ENCODE peak calls at places on chromosomes 12 and 14, in ten cellular contexts. One of them, this sample, is unnamed.

GRCh38 chr12:3698218-3698974 is 54.5 kb downstream of the CRACR2A start:
- DNase-seq in putamen: no peak
- DNase-seq in NCI-H1436: peak
- DNase-seq in Panc1: no peak
- DNase-seq in NCI-H1092: peak
- DNase-seq in A172: peak
- DNase-seq in MG63: peak
- DNase-seq in left colon: no peak
- DNase-seq in stimulated activated naive CD8-positive, alpha-beta T cell treated with anti-CD3 and anti-CD28 coated beads, Interleukin-15, Interleukin-2, amounts not matched to agents 100 U/mL and 50 U/mL, for 24 hours: no peak
- DNase-seq in caudate nucleus: no peak
- DNase-seq in this sample: no peak

GRCh38 chr12:120388711-120389431 is 19.9 kb upstream of the MSI1 start:
- DNase-seq in putamen: no peak
- DNase-seq in NCI-H1436: peak
- DNase-seq in Panc1: no peak
- DNase-seq in NCI-H1092: peak
- DNase-seq in A172: no peak
- DNase-seq in MG63: no peak
- DNase-seq in left colon: no peak
- DNase-seq in stimulated activated naive CD8-positive, alpha-beta T cell treated with anti-CD3 and anti-CD28 coated beads, Interleukin-15, Interleukin-2, amounts not matched to agents 100 U/mL and 50 U/mL, for 24 hours: no peak
- DNase-seq in caudate nucleus: peak
- DNase-seq in this sample: no peak

GRCh38 chr12:55636853-55637252 is at the start of gene OR10P1:
- DNase-seq in putamen: no peak
- DNase-seq in NCI-H1436: no peak
- DNase-seq in Panc1: no peak
- DNase-seq in NCI-H1092: no peak
- DNase-seq in A172: no peak
- DNase-seq in MG63: no peak
- DNase-seq in left colon: no peak
- DNase-seq in stimulated activated naive CD8-positive, alpha-beta T cell treated with anti-CD3 and anti-CD28 coated beads, Interleukin-15, Interleukin-2, amounts not matched to agents 100 U/mL and 50 U/mL, for 24 hours: no peak
- DNase-seq in caudate nucleus: no peak
- DNase-seq in this sample: no peak

GRCh38 chr14:100654814-100655795 is 67.9 kb upstream of the BEGAIN start:
- DNase-seq in putamen: no peak
- DNase-seq in NCI-H1436: peak
- DNase-seq in Panc1: no peak
- DNase-seq in NCI-H1092: peak
- DNase-seq in A172: no peak
- DNase-seq in MG63: no peak
- DNase-seq in left colon: no peak
- DNase-seq in stimulated activated naive CD8-positive, alpha-beta T cell treated with anti-CD3 and anti-CD28 coated beads, Interleukin-15, Interleukin-2, amounts not matched to agents 100 U/mL and 50 U/mL, for 24 hours: peak
- DNase-seq in caudate nucleus: no peak
- DNase-seq in this sample: peak

GRCh38 chr12:79063258-79063657 is 198.7 kb downstream of the SYT1 start:
- DNase-seq in putamen: no peak
- DNase-seq in NCI-H1436: no peak
- DNase-seq in Panc1: no peak
- DNase-seq in NCI-H1092: no peak
- DNase-seq in A172: no peak
- DNase-seq in MG63: no peak
- DNase-seq in left colon: no peak
- DNase-seq in stimulated activated naive CD8-positive, alpha-beta T cell treated with anti-CD3 and anti-CD28 coated beads, Interleukin-15, Interleukin-2, amounts not matched to agents 100 U/mL and 50 U/mL, for 24 hours: no peak
- DNase-seq in caudate nucleus: no peak
- DNase-seq in this sample: no peak

GRCh38 chr12:79687711-79688270 is 3.0 kb downstream of the PAWR start:
- DNase-seq in putamen: no peak
- DNase-seq in NCI-H1436: no peak
- DNase-seq in Panc1: no peak
- DNase-seq in NCI-H1092: no peak
- DNase-seq in A172: peak
- DNase-seq in MG63: no peak
- DNase-seq in left colon: no peak
- DNase-seq in stimulated activated naive CD8-positive, alpha-beta T cell treated with anti-CD3 and anti-CD28 coated beads, Interleukin-15, Interleukin-2, amounts not matched to agents 100 U/mL and 50 U/mL, for 24 hours: no peak
- DNase-seq in caudate nucleus: no peak
- DNase-seq in this sample: no peak

GRCh38 chr14:34324363-34324795 is 137.7 kb downstream of the SPTSSA start:
- DNase-seq in putamen: peak
- DNase-seq in NCI-H1436: peak
- DNase-seq in Panc1: no peak
- DNase-seq in NCI-H1092: peak
- DNase-seq in A172: no peak
- DNase-seq in MG63: no peak
- DNase-seq in left colon: no peak
- DNase-seq in stimulated activated naive CD8-positive, alpha-beta T cell treated with anti-CD3 and anti-CD28 coated beads, Interleukin-15, Interleukin-2, amounts not matched to agents 100 U/mL and 50 U/mL, for 24 hours: no peak
- DNase-seq in caudate nucleus: no peak
- DNase-seq in this sample: no peak

GRCh38 chr14:61950340-61950739 is 188.1 kb downstream of the SNAPC1 start:
- DNase-seq in putamen: no peak
- DNase-seq in NCI-H1436: no peak
- DNase-seq in Panc1: no peak
- DNase-seq in NCI-H1092: no peak
- DNase-seq in A172: no peak
- DNase-seq in MG63: no peak
- DNase-seq in left colon: no peak
- DNase-seq in stimulated activated naive CD8-positive, alpha-beta T cell treated with anti-CD3 and anti-CD28 coated beads, Interleukin-15, Interleukin-2, amounts not matched to agents 100 U/mL and 50 U/mL, for 24 hours: no peak
- DNase-seq in caudate nucleus: no peak
- DNase-seq in this sample: no peak

GRCh38 chr12:22893878-22894277 is 268.9 kb downstream of the ETNK1 start:
- DNase-seq in putamen: no peak
- DNase-seq in NCI-H1436: no peak
- DNase-seq in Panc1: no peak
- DNase-seq in NCI-H1092: no peak
- DNase-seq in A172: no peak
- DNase-seq in MG63: no peak
- DNase-seq in left colon: no peak
- DNase-seq in stimulated activated naive CD8-positive, alpha-beta T cell treated with anti-CD3 and anti-CD28 coated beads, Interleukin-15, Interleukin-2, amounts not matched to agents 100 U/mL and 50 U/mL, for 24 hours: no peak
- DNase-seq in caudate nucleus: no peak
- DNase-seq in this sample: no peak

GRCh38 chr12:20438307-20438779 is 70.0 kb downstream of the PDE3A start:
- DNase-seq in putamen: no peak
- DNase-seq in NCI-H1436: no peak
- DNase-seq in Panc1: no peak
- DNase-seq in NCI-H1092: no peak
- DNase-seq in A172: no peak
- DNase-seq in MG63: no peak
- DNase-seq in left colon: no peak
- DNase-seq in stimulated activated naive CD8-positive, alpha-beta T cell treated with anti-CD3 and anti-CD28 coated beads, Interleukin-15, Interleukin-2, amounts not matched to agents 100 U/mL and 50 U/mL, for 24 hours: no peak
- DNase-seq in caudate nucleus: no peak
- DNase-seq in this sample: no peak

GRCh38 chr12:31506907-31507306 is 84.0 kb downstream of the DENND5B start:
- DNase-seq in putamen: no peak
- DNase-seq in NCI-H1436: no peak
- DNase-seq in Panc1: no peak
- DNase-seq in NCI-H1092: no peak
- DNase-seq in A172: peak
- DNase-seq in MG63: no peak
- DNase-seq in left colon: no peak
- DNase-seq in stimulated activated naive CD8-positive, alpha-beta T cell treated with anti-CD3 and anti-CD28 coated beads, Interleukin-15, Interleukin-2, amounts not matched to agents 100 U/mL and 50 U/mL, for 24 hours: no peak
- DNase-seq in caudate nucleus: no peak
- DNase-seq in this sample: no peak

GRCh38 chr12:49201595-49202295 is 12.9 kb upstream of the TUBA1A start:
- DNase-seq in putamen: no peak
- DNase-seq in NCI-H1436: peak
- DNase-seq in Panc1: no peak
- DNase-seq in NCI-H1092: peak
- DNase-seq in A172: peak
- DNase-seq in MG63: no peak
- DNase-seq in left colon: no peak
- DNase-seq in stimulated activated naive CD8-positive, alpha-beta T cell treated with anti-CD3 and anti-CD28 coated beads, Interleukin-15, Interleukin-2, amounts not matched to agents 100 U/mL and 50 U/mL, for 24 hours: no peak
- DNase-seq in caudate nucleus: no peak
- DNase-seq in this sample: no peak

GRCh38 chr14:95288672-95289322 is 30.9 kb downstream of the CLMN start:
- DNase-seq in putamen: no peak
- DNase-seq in NCI-H1436: no peak
- DNase-seq in Panc1: no peak
- DNase-seq in NCI-H1092: no peak
- DNase-seq in A172: no peak
- DNase-seq in MG63: no peak
- DNase-seq in left colon: no peak
- DNase-seq in stimulated activated naive CD8-positive, alpha-beta T cell treated with anti-CD3 and anti-CD28 coated beads, Interleukin-15, Interleukin-2, amounts not matched to agents 100 U/mL and 50 U/mL, for 24 hours: no peak
- DNase-seq in caudate nucleus: no peak
- DNase-seq in this sample: no peak

GRCh38 chr12:57342207-57342691 is 88.6 kb downstream of the R3HDM2 start:
- DNase-seq in putamen: peak
- DNase-seq in NCI-H1436: peak
- DNase-seq in Panc1: no peak
- DNase-seq in NCI-H1092: no peak
- DNase-seq in A172: no peak
- DNase-seq in MG63: no peak
- DNase-seq in left colon: no peak
- DNase-seq in stimulated activated naive CD8-positive, alpha-beta T cell treated with anti-CD3 and anti-CD28 coated beads, Interleukin-15, Interleukin-2, amounts not matched to agents 100 U/mL and 50 U/mL, for 24 hours: no peak
- DNase-seq in caudate nucleus: peak
- DNase-seq in this sample: no peak

GRCh38 chr14:83425138-83425537 is 1891.5 kb upstream of the SEL1L start:
- DNase-seq in putamen: no peak
- DNase-seq in NCI-H1436: no peak
- DNase-seq in Panc1: no peak
- DNase-seq in NCI-H1092: no peak
- DNase-seq in A172: peak
- DNase-seq in MG63: no peak
- DNase-seq in left colon: no peak
- DNase-seq in stimulated activated naive CD8-positive, alpha-beta T cell treated with anti-CD3 and anti-CD28 coated beads, Interleukin-15, Interleukin-2, amounts not matched to agents 100 U/mL and 50 U/mL, for 24 hours: no peak
- DNase-seq in caudate nucleus: no peak
- DNase-seq in this sample: no peak

GRCh38 chr14:35441160-35441559 is 36.6 kb upstream of the NFKBIA start:
- DNase-seq in putamen: no peak
- DNase-seq in NCI-H1436: no peak
- DNase-seq in Panc1: no peak
- DNase-seq in NCI-H1092: no peak
- DNase-seq in A172: no peak
- DNase-seq in MG63: no peak
- DNase-seq in left colon: no peak
- DNase-seq in stimulated activated naive CD8-positive, alpha-beta T cell treated with anti-CD3 and anti-CD28 coated beads, Interleukin-15, Interleukin-2, amounts not matched to agents 100 U/mL and 50 U/mL, for 24 hours: no peak
- DNase-seq in caudate nucleus: no peak
- DNase-seq in this sample: no peak

GRCh38 chr12:131589966-131590365 is 120.9 kb upstream of the SFSWAP start:
- DNase-seq in putamen: no peak
- DNase-seq in NCI-H1436: no peak
- DNase-seq in Panc1: no peak
- DNase-seq in NCI-H1092: no peak
- DNase-seq in A172: no peak
- DNase-seq in MG63: no peak
- DNase-seq in left colon: no peak
- DNase-seq in stimulated activated naive CD8-positive, alpha-beta T cell treated with anti-CD3 and anti-CD28 coated beads, Interleukin-15, Interleukin-2, amounts not matched to agents 100 U/mL and 50 U/mL, for 24 hours: no peak
- DNase-seq in caudate nucleus: no peak
- DNase-seq in this sample: no peak

GRCh38 chr12:45944771-45945170 is 45.6 kb downstream of the SCAF11 start:
- DNase-seq in putamen: no peak
- DNase-seq in NCI-H1436: no peak
- DNase-seq in Panc1: no peak
- DNase-seq in NCI-H1092: no peak
- DNase-seq in A172: no peak
- DNase-seq in MG63: no peak
- DNase-seq in left colon: no peak
- DNase-seq in stimulated activated naive CD8-positive, alpha-beta T cell treated with anti-CD3 and anti-CD28 coated beads, Interleukin-15, Interleukin-2, amounts not matched to agents 100 U/mL and 50 U/mL, for 24 hours: no peak
- DNase-seq in caudate nucleus: no peak
- DNase-seq in this sample: no peak

GRCh38 chr14:59540852-59541251 is 35.8 kb downstream of the CCDC175 start:
- DNase-seq in putamen: no peak
- DNase-seq in NCI-H1436: no peak
- DNase-seq in Panc1: no peak
- DNase-seq in NCI-H1092: no peak
- DNase-seq in A172: no peak
- DNase-seq in MG63: no peak
- DNase-seq in left colon: no peak
- DNase-seq in stimulated activated naive CD8-positive, alpha-beta T cell treated with anti-CD3 and anti-CD28 coated beads, Interleukin-15, Interleukin-2, amounts not matched to agents 100 U/mL and 50 U/mL, for 24 hours: no peak
- DNase-seq in caudate nucleus: no peak
- DNase-seq in this sample: no peak

GRCh38 chr14:30180219-30180618 is 252.6 kb upstream of the PRKD1 start:
- DNase-seq in putamen: no peak
- DNase-seq in NCI-H1436: no peak
- DNase-seq in Panc1: no peak
- DNase-seq in NCI-H1092: no peak
- DNase-seq in A172: no peak
- DNase-seq in MG63: no peak
- DNase-seq in left colon: no peak
- DNase-seq in stimulated activated naive CD8-positive, alpha-beta T cell treated with anti-CD3 and anti-CD28 coated beads, Interleukin-15, Interleukin-2, amounts not matched to agents 100 U/mL and 50 U/mL, for 24 hours: no peak
- DNase-seq in caudate nucleus: no peak
- DNase-seq in this sample: no peak

GRCh38 chr12:2439332-2440100 is 355.3 kb upstream of the FKBP4 start:
- DNase-seq in putamen: no peak
- DNase-seq in NCI-H1436: no peak
- DNase-seq in Panc1: no peak
- DNase-seq in NCI-H1092: no peak
- DNase-seq in A172: no peak
- DNase-seq in MG63: no peak
- DNase-seq in left colon: no peak
- DNase-seq in stimulated activated naive CD8-positive, alpha-beta T cell treated with anti-CD3 and anti-CD28 coated beads, Interleukin-15, Interleukin-2, amounts not matched to agents 100 U/mL and 50 U/mL, for 24 hours: no peak
- DNase-seq in caudate nucleus: no peak
- DNase-seq in this sample: no peak

GRCh38 chr12:24921251-24922038 is 27.5 kb downstream of the BCAT1 start:
- DNase-seq in putamen: no peak
- DNase-seq in NCI-H1436: no peak
- DNase-seq in Panc1: no peak
- DNase-seq in NCI-H1092: no peak
- DNase-seq in A172: no peak
- DNase-seq in MG63: no peak
- DNase-seq in left colon: no peak
- DNase-seq in stimulated activated naive CD8-positive, alpha-beta T cell treated with anti-CD3 and anti-CD28 coated beads, Interleukin-15, Interleukin-2, amounts not matched to agents 100 U/mL and 50 U/mL, for 24 hours: no peak
- DNase-seq in caudate nucleus: no peak
- DNase-seq in this sample: no peak

GRCh38 chr14:105470812-105471771 is 3.5 kb upstream of the CRIP2 start:
- DNase-seq in putamen: peak
- DNase-seq in NCI-H1436: peak
- DNase-seq in Panc1: no peak
- DNase-seq in NCI-H1092: peak
- DNase-seq in A172: no peak
- DNase-seq in MG63: no peak
- DNase-seq in left colon: no peak
- DNase-seq in stimulated activated naive CD8-positive, alpha-beta T cell treated with anti-CD3 and anti-CD28 coated beads, Interleukin-15, Interleukin-2, amounts not matched to agents 100 U/mL and 50 U/mL, for 24 hours: no peak
- DNase-seq in caudate nucleus: no peak
- DNase-seq in this sample: no peak

GRCh38 chr12:109455706-109456105 is 21.4 kb downstream of the KCTD10 start:
- DNase-seq in putamen: no peak
- DNase-seq in NCI-H1436: no peak
- DNase-seq in Panc1: no peak
- DNase-seq in NCI-H1092: no peak
- DNase-seq in A172: no peak
- DNase-seq in MG63: no peak
- DNase-seq in left colon: no peak
- DNase-seq in stimulated activated naive CD8-positive, alpha-beta T cell treated with anti-CD3 and anti-CD28 coated beads, Interleukin-15, Interleukin-2, amounts not matched to agents 100 U/mL and 50 U/mL, for 24 hours: no peak
- DNase-seq in caudate nucleus: no peak
- DNase-seq in this sample: no peak

GRCh38 chr14:90829677-90830076 is 13.4 kb upstream of the TTC7B start:
- DNase-seq in putamen: no peak
- DNase-seq in NCI-H1436: no peak
- DNase-seq in Panc1: no peak
- DNase-seq in NCI-H1092: no peak
- DNase-seq in A172: no peak
- DNase-seq in MG63: no peak
- DNase-seq in left colon: no peak
- DNase-seq in stimulated activated naive CD8-positive, alpha-beta T cell treated with anti-CD3 and anti-CD28 coated beads, Interleukin-15, Interleukin-2, amounts not matched to agents 100 U/mL and 50 U/mL, for 24 hours: no peak
- DNase-seq in caudate nucleus: no peak
- DNase-seq in this sample: no peak

GRCh38 chr12:3351731-3352130 is 139.3 kb upstream of the PRMT8 start:
- DNase-seq in putamen: peak
- DNase-seq in NCI-H1436: no peak
- DNase-seq in Panc1: no peak
- DNase-seq in NCI-H1092: no peak
- DNase-seq in A172: no peak
- DNase-seq in MG63: no peak
- DNase-seq in left colon: no peak
- DNase-seq in stimulated activated naive CD8-positive, alpha-beta T cell treated with anti-CD3 and anti-CD28 coated beads, Interleukin-15, Interleukin-2, amounts not matched to agents 100 U/mL and 50 U/mL, for 24 hours: no peak
- DNase-seq in caudate nucleus: no peak
- DNase-seq in this sample: no peak

GRCh38 chr12:4270016-4270669 is 3.4 kb upstream of the CCND2 start:
- DNase-seq in putamen: no peak
- DNase-seq in NCI-H1436: no peak
- DNase-seq in Panc1: no peak
- DNase-seq in NCI-H1092: no peak
- DNase-seq in A172: no peak
- DNase-seq in MG63: no peak
- DNase-seq in left colon: peak
- DNase-seq in stimulated activated naive CD8-positive, alpha-beta T cell treated with anti-CD3 and anti-CD28 coated beads, Interleukin-15, Interleukin-2, amounts not matched to agents 100 U/mL and 50 U/mL, for 24 hours: peak
- DNase-seq in caudate nucleus: no peak
- DNase-seq in this sample: peak

GRCh38 chr12:82366182-82366581 is 7.9 kb downstream of the METTL25 start:
- DNase-seq in putamen: no peak
- DNase-seq in NCI-H1436: peak
- DNase-seq in Panc1: no peak
- DNase-seq in NCI-H1092: no peak
- DNase-seq in A172: no peak
- DNase-seq in MG63: no peak
- DNase-seq in left colon: no peak
- DNase-seq in stimulated activated naive CD8-positive, alpha-beta T cell treated with anti-CD3 and anti-CD28 coated beads, Interleukin-15, Interleukin-2, amounts not matched to agents 100 U/mL and 50 U/mL, for 24 hours: no peak
- DNase-seq in caudate nucleus: no peak
- DNase-seq in this sample: no peak